ENCODE peak calls at places on chromosomes 3 and 15, in four cellular contexts. One of them, this sample, is unnamed.

GRCh38 chr15:77547801-77548607 is 84.7 kb downstream of the LINGO1 start:
- DNase-seq in H9: peak
- DNase-seq in neuronal stem cell: no peak
- DNase-seq in trophoblast cell: no peak
- DNase-seq in this sample: no peak

GRCh38 chr15:94671845-94672524 is 440.6 kb downstream of the MCTP2 start:
- DNase-seq in H9: peak
- DNase-seq in neuronal stem cell: peak
- DNase-seq in trophoblast cell: no peak
- DNase-seq in this sample: peak

GRCh38 chr15:86432861-86433260 is 353.2 kb downstream of the AGBL1 start:
- DNase-seq in H9: no peak
- DNase-seq in neuronal stem cell: no peak
- DNase-seq in trophoblast cell: no peak
- DNase-seq in this sample: peak

GRCh38 chr15:81098884-81099601 is 35.0 kb upstream of the CFAP161 start:
- DNase-seq in H9: no peak
- DNase-seq in neuronal stem cell: no peak
- DNase-seq in trophoblast cell: no peak
- DNase-seq in this sample: no peak

GRCh38 chr15:75369897-75370581 is 1.6 kb upstream of the MAN2C1 start:
- DNase-seq in H9: no peak
- DNase-seq in neuronal stem cell: no peak
- DNase-seq in trophoblast cell: no peak
- DNase-seq in this sample: no peak

GRCh38 chr3:160829486-160830009 is 73.5 kb downstream of the PPM1L start:
- DNase-seq in H9: no peak
- DNase-seq in neuronal stem cell: no peak
- DNase-seq in trophoblast cell: no peak
- DNase-seq in this sample: no peak

GRCh38 chr15:84752700-84753099 is 4.3 kb downstream of the ZNF592 start:
- DNase-seq in H9: no peak
- DNase-seq in neuronal stem cell: no peak
- DNase-seq in trophoblast cell: no peak
- DNase-seq in this sample: no peak

GRCh38 chr3:150787741-150788370 is 24.9 kb upstream of the SIAH2 start:
- DNase-seq in H9: peak
- DNase-seq in neuronal stem cell: peak
- DNase-seq in trophoblast cell: peak
- DNase-seq in this sample: peak

GRCh38 chr15:45134682-45135604 is 5.1 kb downstream of the DUOX1 start:
- DNase-seq in H9: peak
- DNase-seq in neuronal stem cell: no peak
- DNase-seq in trophoblast cell: no peak
- DNase-seq in this sample: no peak

GRCh38 chr3:77045686-77046085 is 5.8 kb downstream of the ROBO2 start:
- DNase-seq in H9: no peak
- DNase-seq in neuronal stem cell: no peak
- DNase-seq in trophoblast cell: no peak
- DNase-seq in this sample: no peak

GRCh38 chr3:121796970-121797369 is 37.9 kb downstream of the IQCB1 start:
- DNase-seq in H9: no peak
- DNase-seq in neuronal stem cell: no peak
- DNase-seq in trophoblast cell: no peak
- DNase-seq in this sample: no peak

GRCh38 chr3:121793078-121793477 is 41.8 kb downstream of the IQCB1 start:
- DNase-seq in H9: no peak
- DNase-seq in neuronal stem cell: no peak
- DNase-seq in trophoblast cell: no peak
- DNase-seq in this sample: no peak

DNA sequence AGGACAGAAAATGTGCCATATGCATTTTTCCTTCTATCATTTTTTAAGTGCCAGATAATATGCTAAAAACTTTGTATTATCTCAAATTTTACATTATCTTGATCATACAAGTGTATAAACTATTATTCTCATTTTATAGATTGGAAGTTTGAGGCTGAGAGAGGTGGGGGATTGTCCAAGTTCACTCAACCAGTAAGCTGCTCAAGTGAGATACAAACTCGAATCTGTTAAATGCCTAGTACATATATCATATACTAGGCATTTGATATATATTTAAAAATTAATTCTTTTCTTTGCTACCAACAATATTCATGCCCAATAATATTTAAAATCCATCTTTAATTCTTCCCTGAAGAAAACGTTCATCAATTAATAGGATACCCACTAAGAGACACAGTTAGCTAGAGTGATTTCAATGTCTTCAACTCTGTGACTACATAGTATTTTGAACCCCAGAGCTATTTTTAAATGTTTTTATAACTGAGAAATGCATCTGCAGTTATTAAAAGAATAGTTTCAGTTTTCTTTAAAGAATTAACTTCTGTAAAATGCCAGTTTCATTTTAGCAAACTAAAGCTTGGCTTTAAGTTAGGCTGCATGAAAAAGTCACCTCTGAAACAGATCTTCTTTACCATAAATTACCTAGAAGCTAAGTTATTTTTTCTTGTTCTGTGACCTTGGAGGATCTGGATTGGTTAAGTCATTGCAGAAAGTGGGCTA is 40.4 kb downstream of the IQCB1 start:
- DNase-seq in H9: no peak
- DNase-seq in neuronal stem cell: no peak
- DNase-seq in trophoblast cell: no peak
- DNase-seq in this sample: no peak
- H2BK12ac ChIP-seq in H9: no peak
- H2BK12ac ChIP-seq in neuronal stem cell: no peak
- H2BK12ac ChIP-seq in trophoblast cell: no peak
- H2BK12ac ChIP-seq in this sample: no peak

GRCh38 chr3:118740722-118741290 is 293.8 kb downstream of the IGSF11 start:
- DNase-seq in H9: no peak
- DNase-seq in neuronal stem cell: no peak
- DNase-seq in trophoblast cell: no peak
- DNase-seq in this sample: no peak
- H2BK12ac ChIP-seq in H9: no peak
- H2BK12ac ChIP-seq in neuronal stem cell: no peak
- H2BK12ac ChIP-seq in trophoblast cell: no peak
- H2BK12ac ChIP-seq in this sample: no peak

DNA sequence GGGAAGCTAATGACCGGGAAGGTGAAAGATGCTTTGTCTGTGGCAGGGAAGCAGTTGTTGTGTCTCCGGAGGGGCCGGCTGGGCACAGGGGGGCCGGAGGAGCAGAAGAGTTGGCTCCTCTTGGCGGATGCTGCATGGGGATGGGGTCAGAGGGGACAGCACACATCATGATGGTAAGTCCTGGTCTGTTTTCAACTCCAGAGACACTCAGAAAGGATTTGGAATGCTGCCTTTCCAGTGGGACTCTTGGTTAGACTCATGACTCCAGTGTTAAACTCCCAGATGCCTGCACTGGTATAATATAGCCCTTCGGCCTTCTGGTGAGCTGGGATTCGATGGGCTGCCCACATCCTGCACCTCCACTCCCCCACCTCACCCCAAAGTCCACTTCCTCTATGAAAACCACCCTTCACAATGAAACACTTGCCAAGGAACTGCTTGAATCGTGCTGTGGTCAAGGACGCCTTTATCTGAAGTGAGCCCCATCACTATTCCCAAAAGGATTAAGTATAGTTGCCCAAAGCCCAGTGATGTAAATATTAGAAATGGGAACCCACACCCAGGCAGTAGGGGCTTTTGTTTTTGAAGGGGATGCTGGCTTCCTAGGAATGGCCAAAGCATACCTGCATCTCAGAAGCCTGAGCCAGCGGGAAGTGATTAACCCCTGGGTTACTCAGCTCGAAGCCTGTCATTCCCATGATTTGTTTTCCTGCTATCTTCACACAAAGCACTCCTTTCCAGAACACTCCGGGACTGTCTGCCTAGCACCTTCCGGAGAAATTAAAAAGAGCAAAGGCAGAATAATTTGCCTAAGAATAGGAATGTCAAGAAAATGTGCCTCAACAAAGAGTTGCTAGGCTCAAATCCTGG is 33.8 kb downstream of the TPM1 start:
- DNase-seq in H9: peak
- DNase-seq in neuronal stem cell: no peak
- DNase-seq in trophoblast cell: peak
- DNase-seq in this sample: no peak
- H2BK12ac ChIP-seq in H9: peak
- H2BK12ac ChIP-seq in neuronal stem cell: no peak
- H2BK12ac ChIP-seq in trophoblast cell: peak
- H2BK12ac ChIP-seq in this sample: peak

DNA sequence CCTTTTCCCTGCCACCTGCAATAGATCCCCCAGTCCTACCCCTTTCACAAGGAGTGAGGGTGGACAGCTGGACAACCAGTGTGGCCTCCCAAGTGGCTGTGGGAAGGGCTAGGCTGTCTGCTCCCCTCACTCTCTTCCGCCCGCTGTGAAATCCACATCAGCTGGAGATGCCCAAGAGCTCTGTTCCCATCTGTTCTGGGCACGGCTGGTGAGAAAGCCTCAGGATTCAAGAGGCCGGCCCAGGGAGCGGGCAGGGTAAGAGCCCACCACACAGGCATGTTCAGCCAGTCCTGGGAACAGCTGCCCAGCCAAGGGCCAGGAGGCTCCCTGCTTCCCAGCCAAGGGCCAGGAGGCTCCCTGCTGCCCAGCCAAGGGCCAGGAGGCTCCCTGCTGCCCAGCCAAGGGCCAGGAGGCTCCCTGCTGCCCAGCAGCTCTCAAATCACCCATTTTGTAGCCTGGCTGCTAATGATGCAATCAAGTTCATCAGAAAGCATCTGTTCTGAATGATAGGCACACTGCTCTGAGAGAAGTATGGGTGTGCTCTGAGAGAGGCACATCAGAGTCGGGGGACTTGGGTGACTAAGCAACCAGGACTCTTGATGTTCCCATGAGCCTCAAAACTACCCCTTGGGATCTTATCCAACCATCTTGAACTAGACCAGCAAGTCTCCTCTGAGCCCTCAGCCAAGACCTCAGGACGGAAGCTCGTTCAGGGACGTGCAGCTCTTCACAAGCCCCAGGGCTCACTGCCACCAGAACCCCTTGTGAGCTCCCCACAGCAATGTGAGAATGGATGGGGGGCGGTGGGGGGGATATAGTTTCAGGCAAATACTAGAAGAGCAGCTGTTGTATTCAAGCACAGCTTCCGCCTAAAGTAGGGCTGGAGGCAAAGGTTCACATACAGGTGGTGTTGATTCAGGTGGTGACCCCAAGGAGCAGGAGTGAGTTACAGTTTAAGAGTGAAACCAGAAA is 52.4 kb upstream of the HES1 start:
- DNase-seq in H9: no peak
- DNase-seq in neuronal stem cell: no peak
- DNase-seq in trophoblast cell: no peak
- DNase-seq in this sample: peak
- H2BK12ac ChIP-seq in H9: no peak
- H2BK12ac ChIP-seq in neuronal stem cell: no peak
- H2BK12ac ChIP-seq in trophoblast cell: no peak
- H2BK12ac ChIP-seq in this sample: peak

GRCh38 chr15:72685301-72685924 is 569 bp downstream of the HIGD2B start:
- DNase-seq in H9: no peak
- DNase-seq in neuronal stem cell: no peak
- DNase-seq in trophoblast cell: peak
- DNase-seq in this sample: no peak
- H2BK12ac ChIP-seq in H9: no peak
- H2BK12ac ChIP-seq in neuronal stem cell: no peak
- H2BK12ac ChIP-seq in trophoblast cell: no peak
- H2BK12ac ChIP-seq in this sample: no peak

GRCh38 chr3:128275316-128276150 is 122.3 kb downstream of the EEFSEC start:
- DNase-seq in H9: peak
- DNase-seq in neuronal stem cell: no peak
- DNase-seq in trophoblast cell: no peak
- DNase-seq in this sample: peak

GRCh38 chr3:128276577-128277183 is 123.4 kb downstream of the EEFSEC start:
- DNase-seq in H9: peak
- DNase-seq in neuronal stem cell: no peak
- DNase-seq in trophoblast cell: no peak
- DNase-seq in this sample: no peak

GRCh38 chr3:128274837-128275236 is 121.6 kb downstream of the EEFSEC start:
- DNase-seq in H9: peak
- DNase-seq in neuronal stem cell: no peak
- DNase-seq in trophoblast cell: peak
- DNase-seq in this sample: peak

GRCh38 chr3:128277378-128278049 is 124.2 kb downstream of the EEFSEC start:
- DNase-seq in H9: peak
- DNase-seq in neuronal stem cell: no peak
- DNase-seq in trophoblast cell: no peak
- DNase-seq in this sample: no peak

GRCh38 chr3:128276151-128276445 is 122.8 kb downstream of the EEFSEC start:
- DNase-seq in H9: peak
- DNase-seq in neuronal stem cell: no peak
- DNase-seq in trophoblast cell: no peak
- DNase-seq in this sample: no peak
- H2BK12ac ChIP-seq in H9: no peak
- H2BK12ac ChIP-seq in neuronal stem cell: no peak
- H2BK12ac ChIP-seq in trophoblast cell: peak
- H2BK12ac ChIP-seq in this sample: no peak

DNA sequence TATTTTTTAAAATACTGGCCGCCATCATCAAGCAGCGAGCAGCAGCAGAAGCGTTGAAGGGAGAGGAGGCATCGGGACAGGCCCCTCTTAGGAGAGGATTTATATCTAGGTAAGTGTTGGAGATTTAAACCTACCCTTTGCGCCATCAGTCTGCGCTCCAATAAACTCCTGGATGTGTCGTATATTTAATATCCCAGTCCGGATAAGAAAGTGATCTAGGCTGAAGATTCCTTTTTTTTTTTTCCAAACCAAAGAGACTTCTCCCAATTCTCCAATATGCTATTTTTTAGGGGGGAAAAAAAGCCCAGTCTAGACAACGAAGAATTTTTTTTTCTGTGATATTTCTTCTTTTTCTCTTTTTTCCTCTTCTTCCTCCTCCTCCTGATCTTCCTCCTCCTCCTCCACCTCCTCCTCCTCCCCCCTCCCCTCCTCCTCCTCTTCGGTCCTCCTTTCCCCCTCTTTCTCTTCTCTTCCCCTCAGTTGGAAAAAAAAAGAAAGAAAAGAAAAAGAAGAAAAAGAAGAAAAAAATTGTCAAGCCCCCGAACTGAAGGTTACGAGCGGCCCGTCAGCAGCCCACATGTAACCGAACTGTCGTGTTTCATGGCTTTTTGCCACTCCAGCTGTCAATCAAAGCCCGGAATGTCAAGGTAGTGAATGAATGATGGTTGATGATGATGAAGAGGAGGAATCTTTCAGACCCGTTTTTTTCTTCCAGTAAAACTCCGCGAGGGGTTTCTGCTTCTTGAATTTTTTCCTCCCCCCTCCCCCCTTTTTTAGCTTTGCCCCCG is 834 bp downstream of the MEIS2 start:
- DNase-seq in H9: no peak
- DNase-seq in neuronal stem cell: peak
- DNase-seq in trophoblast cell: peak
- DNase-seq in this sample: peak
- H2BK12ac ChIP-seq in H9: no peak
- H2BK12ac ChIP-seq in neuronal stem cell: no peak
- H2BK12ac ChIP-seq in trophoblast cell: no peak
- H2BK12ac ChIP-seq in this sample: peak

GRCh38 chr15:63340878-63341277 is 40.8 kb downstream of the CA12 start:
- DNase-seq in H9: no peak
- DNase-seq in neuronal stem cell: no peak
- DNase-seq in trophoblast cell: no peak
- DNase-seq in this sample: no peak
- H2BK12ac ChIP-seq in H9: no peak
- H2BK12ac ChIP-seq in neuronal stem cell: peak
- H2BK12ac ChIP-seq in trophoblast cell: no peak
- H2BK12ac ChIP-seq in this sample: peak

GRCh38 chr3:64667887-64668581 is 19.8 kb downstream of the ADAMTS9 start:
- DNase-seq in H9: no peak
- DNase-seq in neuronal stem cell: no peak
- DNase-seq in trophoblast cell: no peak
- DNase-seq in this sample: no peak
- H2BK12ac ChIP-seq in H9: no peak
- H2BK12ac ChIP-seq in neuronal stem cell: no peak
- H2BK12ac ChIP-seq in trophoblast cell: no peak
- H2BK12ac ChIP-seq in this sample: no peak

GRCh38 chr3:80788914-80789313 is 972.5 kb downstream of the GBE1 start:
- DNase-seq in H9: no peak
- DNase-seq in neuronal stem cell: no peak
- DNase-seq in trophoblast cell: no peak
- DNase-seq in this sample: no peak
- H2BK12ac ChIP-seq in H9: no peak
- H2BK12ac ChIP-seq in neuronal stem cell: no peak
- H2BK12ac ChIP-seq in trophoblast cell: no peak
- H2BK12ac ChIP-seq in this sample: no peak

This sample was measured in mesenchymal stem cell.